ENCODE peak calls at places on chromosomes 1 and 21, in six cellular contexts. One of them, this sample, is unnamed.
A peak's percentile ranks its signal among the peaks of the same experiment; 100 is the strongest.

GRCh38 chr1:8598060-8598724 is 219.2 kb downstream of the RERE start:
- DNase-seq in A549: peak; percentile 17
- DNase-seq in IMR-90: peak; percentile 78
- DNase-seq in left ventricle myocardium inferior: peak; percentile 24
- DNase-seq in lower lobe of right lung: no peak
- DNase-seq in aorta: peak; percentile 67
- DNase-seq in this sample: no peak

GRCh38 chr1:219805191-219805590 is 123.2 kb downstream of the SLC30A10 start:
- DNase-seq in A549: peak; percentile 10
- DNase-seq in IMR-90: no peak
- DNase-seq in left ventricle myocardium inferior: no peak
- DNase-seq in lower lobe of right lung: no peak
- DNase-seq in aorta: no peak
- DNase-seq in this sample: no peak

GRCh38 chr1:195345149-195345548 is 1263.1 kb downstream of the KCNT2 start:
- DNase-seq in A549: peak; percentile 4
- DNase-seq in IMR-90: no peak
- DNase-seq in left ventricle myocardium inferior: no peak
- DNase-seq in lower lobe of right lung: peak; percentile 11
- DNase-seq in aorta: no peak
- DNase-seq in this sample: no peak

GRCh38 chr1:247228133-247228532 is 27.7 kb upstream of the VN1R5 start:
- DNase-seq in A549: no peak
- DNase-seq in IMR-90: peak; percentile 45
- DNase-seq in left ventricle myocardium inferior: no peak
- DNase-seq in lower lobe of right lung: no peak
- DNase-seq in aorta: no peak
- DNase-seq in this sample: no peak

GRCh38 chr1:199909137-199909536 is 118.4 kb upstream of the NR5A2 start:
- DNase-seq in A549: no peak
- DNase-seq in IMR-90: no peak
- DNase-seq in left ventricle myocardium inferior: no peak
- DNase-seq in lower lobe of right lung: no peak
- DNase-seq in aorta: no peak
- DNase-seq in this sample: no peak

GRCh38 chr1:46041974-46042373 is 90.5 kb downstream of the PIK3R3 start:
- DNase-seq in A549: no peak
- DNase-seq in IMR-90: peak; percentile 27
- DNase-seq in left ventricle myocardium inferior: no peak
- DNase-seq in lower lobe of right lung: no peak
- DNase-seq in aorta: no peak
- DNase-seq in this sample: no peak

GRCh38 chr1:16205891-16206546 is 6.4 kb downstream of the ARHGEF19 start:
- DNase-seq in A549: peak; percentile 10
- DNase-seq in IMR-90: no peak
- DNase-seq in left ventricle myocardium inferior: no peak
- DNase-seq in lower lobe of right lung: no peak
- DNase-seq in aorta: no peak
- DNase-seq in this sample: no peak

GRCh38 chr1:24104854-24105253 is 7.1 kb downstream of the MYOM3 start:
- DNase-seq in A549: no peak
- DNase-seq in IMR-90: no peak
- DNase-seq in left ventricle myocardium inferior: no peak
- DNase-seq in lower lobe of right lung: peak; percentile 19
- DNase-seq in aorta: no peak
- DNase-seq in this sample: no peak

GRCh38 chr1:161702250-161702649 is 4.8 kb upstream of the FCRLA start:
- DNase-seq in A549: peak; percentile 94
- DNase-seq in IMR-90: no peak
- DNase-seq in left ventricle myocardium inferior: no peak
- DNase-seq in lower lobe of right lung: no peak
- DNase-seq in aorta: no peak
- DNase-seq in this sample: no peak

GRCh38 chr1:41268154-41268770 is 26.2 kb upstream of the SCMH1 start:
- DNase-seq in A549: peak; percentile 64
- DNase-seq in IMR-90: peak; percentile 69
- DNase-seq in left ventricle myocardium inferior: peak; percentile 66
- DNase-seq in lower lobe of right lung: peak; percentile 84
- DNase-seq in aorta: peak; percentile 89
- DNase-seq in this sample: peak; percentile 64

GRCh38 chr1:16172964-16173446 is 17.1 kb upstream of the EPHA2 start:
- DNase-seq in A549: peak; percentile 83
- DNase-seq in IMR-90: peak; percentile 45
- DNase-seq in left ventricle myocardium inferior: no peak
- DNase-seq in lower lobe of right lung: no peak
- DNase-seq in aorta: no peak
- DNase-seq in this sample: no peak

GRCh38 chr21:42021751-42022430 is 11.7 kb upstream of the ZBTB21 start:
- DNase-seq in A549: no peak
- DNase-seq in IMR-90: no peak
- DNase-seq in left ventricle myocardium inferior: no peak
- DNase-seq in lower lobe of right lung: no peak
- DNase-seq in aorta: no peak
- DNase-seq in this sample: no peak

GRCh38 chr1:172394167-172394751 is 26.2 kb upstream of the C1orf105 start:
- DNase-seq in A549: peak; percentile 34
- DNase-seq in IMR-90: peak; percentile 22
- DNase-seq in left ventricle myocardium inferior: no peak
- DNase-seq in lower lobe of right lung: no peak
- DNase-seq in aorta: no peak
- DNase-seq in this sample: no peak

GRCh38 chr1:19029191-19030085 is 73.0 kb upstream of the IFFO2 start:
- DNase-seq in A549: no peak
- DNase-seq in IMR-90: no peak
- DNase-seq in left ventricle myocardium inferior: no peak
- DNase-seq in lower lobe of right lung: no peak
- DNase-seq in aorta: no peak
- DNase-seq in this sample: peak; percentile 54

GRCh38 chr1:180257028-180257386 is 26.9 kb downstream of the LHX4 start:
- DNase-seq in A549: no peak
- DNase-seq in IMR-90: no peak
- DNase-seq in left ventricle myocardium inferior: no peak
- DNase-seq in lower lobe of right lung: no peak
- DNase-seq in aorta: peak; percentile 39
- DNase-seq in this sample: no peak

GRCh38 chr21:41442496-41443186 is 16.6 kb downstream of the MX1 start:
- DNase-seq in A549: no peak
- DNase-seq in IMR-90: peak; percentile 36
- DNase-seq in left ventricle myocardium inferior: no peak
- DNase-seq in lower lobe of right lung: no peak
- DNase-seq in aorta: no peak
- DNase-seq in this sample: no peak

GRCh38 chr1:46487818-46488218 is 1.8 kb upstream of the DMBX1 start:
- DNase-seq in A549: peak; percentile 40
- DNase-seq in IMR-90: no peak
- DNase-seq in left ventricle myocardium inferior: no peak
- DNase-seq in lower lobe of right lung: no peak
- DNase-seq in aorta: no peak
- DNase-seq in this sample: no peak

GRCh38 chr21:35606578-35606977 is 453.7 kb downstream of the SETD4 start:
- DNase-seq in A549: no peak
- DNase-seq in IMR-90: no peak
- DNase-seq in left ventricle myocardium inferior: no peak
- DNase-seq in lower lobe of right lung: no peak
- DNase-seq in aorta: no peak
- DNase-seq in this sample: no peak

GRCh38 chr1:204692320-204692851 is 6.8 kb upstream of the LRRN2 start:
- DNase-seq in A549: peak; percentile 27
- DNase-seq in IMR-90: no peak
- DNase-seq in left ventricle myocardium inferior: no peak
- DNase-seq in lower lobe of right lung: no peak
- DNase-seq in aorta: peak; percentile 21
- DNase-seq in this sample: no peak

GRCh38 chr1:183159960-183160359 is 26.1 kb upstream of the LAMC2 start:
- DNase-seq in A549: peak; percentile 95
- DNase-seq in IMR-90: no peak
- DNase-seq in left ventricle myocardium inferior: no peak
- DNase-seq in lower lobe of right lung: peak; percentile 84
- DNase-seq in aorta: no peak
- DNase-seq in this sample: no peak

GRCh38 chr21:33884361-33885157 is 31.0 kb downstream of the ATP5PO start:
- DNase-seq in A549: no peak
- DNase-seq in IMR-90: no peak
- DNase-seq in left ventricle myocardium inferior: no peak
- DNase-seq in lower lobe of right lung: no peak
- DNase-seq in aorta: peak; percentile 14
- DNase-seq in this sample: no peak

GRCh38 chr1:36605942-36606690 is 123.4 kb upstream of the CSF3R start:
- DNase-seq in A549: no peak
- DNase-seq in IMR-90: no peak
- DNase-seq in left ventricle myocardium inferior: no peak
- DNase-seq in lower lobe of right lung: no peak
- DNase-seq in aorta: no peak
- DNase-seq in this sample: no peak

GRCh38 chr1:227321035-227321434 is 2.7 kb upstream of the CDC42BPA start:
- DNase-seq in A549: no peak
- DNase-seq in IMR-90: no peak
- DNase-seq in left ventricle myocardium inferior: no peak
- DNase-seq in lower lobe of right lung: no peak
- DNase-seq in aorta: no peak
- DNase-seq in this sample: no peak
- H3K4me1 ChIP-seq in A549: peaks cover 5% of the 10 kb centered on the region
- H3K4me1 ChIP-seq in IMR-90: no peaks in the 10 kb centered on the region
- H3K4me1 ChIP-seq in left ventricle myocardium inferior: peaks cover 16% of the 10 kb centered on the region
- H3K4me1 ChIP-seq in lower lobe of right lung: peaks cover 13% of the 10 kb centered on the region
- H3K4me1 ChIP-seq in aorta: no peaks in the 10 kb centered on the region
- H3K4me1 ChIP-seq in this sample: no peaks in the 10 kb centered on the region

DNA sequence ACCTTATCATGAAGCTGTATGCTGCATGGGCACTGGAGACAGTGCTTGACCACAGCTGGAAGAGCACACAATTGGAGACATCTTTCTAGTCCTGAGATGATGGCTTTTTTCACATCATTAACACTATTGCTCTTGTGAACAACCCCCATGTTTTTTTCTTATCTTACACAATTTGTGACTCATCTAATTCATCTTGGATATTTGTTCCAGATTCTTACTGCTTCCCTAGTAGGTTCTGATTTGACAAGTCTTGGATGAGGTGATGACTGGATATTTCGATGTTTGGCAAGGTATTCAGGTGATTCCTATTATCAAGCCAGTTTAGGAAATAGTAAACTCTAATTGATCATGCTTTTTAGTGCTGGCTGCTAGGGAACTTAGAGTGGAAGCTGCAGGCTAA is 23.7 kb downstream of the HLX start:
- DNase-seq in A549: no peak
- DNase-seq in IMR-90: peak; percentile 25
- DNase-seq in left ventricle myocardium inferior: no peak
- DNase-seq in lower lobe of right lung: no peak
- DNase-seq in aorta: no peak
- DNase-seq in this sample: no peak
- H3K9me3 ChIP-seq in A549: no peaks in the 10 kb centered on the region
- H3K9me3 ChIP-seq in IMR-90: no peaks in the 10 kb centered on the region
- H3K9me3 ChIP-seq in left ventricle myocardium inferior: no peaks in the 10 kb centered on the region
- H3K9me3 ChIP-seq in lower lobe of right lung: no peaks in the 10 kb centered on the region
- H3K9me3 ChIP-seq in aorta: peaks cover 1% of the 10 kb centered on the region
- H3K9me3 ChIP-seq in this sample: no peaks in the 10 kb centered on the region

DNA sequence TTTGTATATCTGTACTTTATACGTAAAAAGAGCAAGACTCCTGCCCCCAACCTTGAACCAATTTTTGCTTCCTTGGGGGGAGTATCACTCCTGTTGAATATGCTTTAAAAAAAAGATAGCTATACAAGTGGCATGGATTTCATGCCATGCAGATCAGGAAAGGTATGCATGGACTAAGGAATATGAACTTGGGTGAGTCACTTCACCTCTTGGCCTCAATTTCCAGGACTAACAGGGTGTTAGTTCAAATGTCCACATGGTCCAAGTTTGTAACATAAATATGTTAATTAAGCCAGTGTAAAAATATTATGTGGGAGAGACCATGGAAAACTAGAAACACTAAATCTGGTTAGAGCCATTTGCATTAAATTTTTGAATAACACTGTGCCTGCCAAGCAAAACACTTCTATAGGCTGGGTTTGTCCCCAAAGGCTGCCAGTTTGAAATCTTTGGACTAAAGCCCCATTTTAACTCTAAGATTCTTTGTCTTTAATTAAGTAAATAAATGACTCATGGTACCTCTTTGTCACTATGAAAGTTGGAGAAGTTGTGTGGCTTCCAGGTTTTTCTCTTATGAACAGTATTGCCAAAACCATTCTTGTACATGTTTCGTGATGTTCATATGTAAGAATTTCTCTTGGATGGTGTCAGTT is 33.1 kb downstream of the FAM177B start:
- DNase-seq in A549: no peak
- DNase-seq in IMR-90: no peak
- DNase-seq in left ventricle myocardium inferior: no peak
- DNase-seq in lower lobe of right lung: no peak
- DNase-seq in aorta: no peak
- DNase-seq in this sample: no peak
- H3K4me1 ChIP-seq in A549: no peaks in the 10 kb centered on the region
- H3K4me1 ChIP-seq in IMR-90: no peaks in the 10 kb centered on the region
- H3K4me1 ChIP-seq in left ventricle myocardium inferior: no peaks in the 10 kb centered on the region
- H3K4me1 ChIP-seq in lower lobe of right lung: peaks cover 10% of the 10 kb centered on the region
- H3K4me1 ChIP-seq in aorta: no peaks in the 10 kb centered on the region
- H3K4me1 ChIP-seq in this sample: no peaks in the 10 kb centered on the region

DNA sequence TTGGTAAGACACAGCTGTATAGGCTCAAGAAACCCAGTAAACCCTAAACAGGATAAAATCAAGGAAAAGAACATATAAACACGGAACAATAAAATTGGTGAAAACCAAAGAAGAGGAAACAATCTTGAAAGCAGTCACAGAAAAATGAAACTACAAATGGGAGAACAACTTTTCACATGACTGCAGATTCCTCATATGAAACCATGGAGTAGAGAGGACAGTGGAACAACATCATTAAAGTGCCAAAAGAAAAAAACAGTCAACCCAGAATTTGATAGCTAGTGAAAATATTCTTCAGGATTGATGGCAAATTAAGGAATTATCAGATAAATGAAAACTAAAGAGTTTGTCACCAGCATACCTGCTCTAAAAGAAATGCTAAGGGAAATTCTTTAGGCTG is 23.9 kb upstream of the B3GALT5 start:
- DNase-seq in A549: no peak
- DNase-seq in IMR-90: no peak
- DNase-seq in left ventricle myocardium inferior: no peak
- DNase-seq in lower lobe of right lung: no peak
- DNase-seq in aorta: no peak
- DNase-seq in this sample: no peak
- H3K9me3 ChIP-seq in A549: no peaks in the 10 kb centered on the region
- H3K9me3 ChIP-seq in IMR-90: no peaks in the 10 kb centered on the region
- H3K9me3 ChIP-seq in left ventricle myocardium inferior: peaks cover 29% of the 10 kb centered on the region
- H3K9me3 ChIP-seq in lower lobe of right lung: no peaks in the 10 kb centered on the region
- H3K9me3 ChIP-seq in aorta: no peaks in the 10 kb centered on the region
- H3K9me3 ChIP-seq in this sample: no peaks in the 10 kb centered on the region

DNA sequence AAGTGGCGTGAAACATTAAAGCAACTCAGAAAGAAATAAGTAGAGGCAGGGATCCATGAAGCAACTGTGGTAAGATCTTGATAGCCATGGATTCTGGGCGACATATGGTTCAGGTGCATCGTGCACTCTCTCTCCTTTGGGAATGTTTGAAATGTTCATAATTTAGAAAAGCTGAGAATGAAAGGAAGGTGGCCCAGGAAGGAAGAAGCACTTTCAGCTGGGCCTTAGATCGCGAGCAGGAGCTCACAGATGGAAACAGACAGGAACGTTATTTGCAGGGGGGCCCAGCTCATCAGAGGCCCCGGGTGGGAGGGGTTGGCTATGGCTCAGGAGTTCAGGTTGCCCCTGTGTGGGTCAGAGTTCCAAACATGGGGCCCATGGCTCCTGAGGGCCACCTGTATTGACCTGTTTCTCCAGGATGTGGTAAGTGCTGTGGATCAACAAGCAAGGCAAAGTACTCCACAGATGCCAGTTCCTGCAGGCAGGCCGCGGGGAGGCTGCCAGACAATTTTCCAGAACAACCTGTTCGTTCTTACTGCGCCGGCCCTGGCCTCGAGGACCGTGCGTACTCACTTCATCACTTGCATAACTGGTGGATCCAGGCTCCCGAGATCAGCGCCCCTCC is 253.2 kb downstream of the TOMM20 start:
- DNase-seq in A549: no peak
- DNase-seq in IMR-90: no peak
- DNase-seq in left ventricle myocardium inferior: no peak
- DNase-seq in lower lobe of right lung: peak; percentile 89
- DNase-seq in aorta: peak; percentile 65
- DNase-seq in this sample: no peak
- H3K4me1 ChIP-seq in A549: peaks cover 32% of the 10 kb centered on the region
- H3K4me1 ChIP-seq in IMR-90: peaks cover 4% of the 10 kb centered on the region
- H3K4me1 ChIP-seq in left ventricle myocardium inferior: peaks cover 39% of the 10 kb centered on the region
- H3K4me1 ChIP-seq in lower lobe of right lung: peaks cover 46% of the 10 kb centered on the region
- H3K4me1 ChIP-seq in aorta: no peaks in the 10 kb centered on the region
- H3K4me1 ChIP-seq in this sample: no peaks in the 10 kb centered on the region